ENCODE peak calls at places on chromosomes 6 and 20, in eight cellular contexts. One of them, this sample, is unnamed.

GRCh38 chr20:62685781-62686555 is 22.7 kb upstream of the NTSR1 start:
- DNase-seq in foreskin fibroblast: no peak
- DNase-seq in fibroblast of lung: no peak
- DNase-seq in fibroblast of the aortic adventitia: no peak
- DNase-seq in PC-3: peak; percentile 49
- DNase-seq in ascending aorta: peak; percentile 25
- DNase-seq in fibroblast of mammary gland: no peak
- DNase-seq in tibial nerve: peak; percentile 22
- DNase-seq in this sample: peak; percentile 61

GRCh38 chr20:22819784-22820183 is 215.3 kb upstream of the SSTR4 start:
- DNase-seq in fibroblast of lung: no peak
- DNase-seq in tibial nerve: no peak
- DNase-seq in fibroblast of mammary gland: no peak
- DNase-seq in fibroblast of the aortic adventitia: no peak
- DNase-seq in PC-3: no peak
- DNase-seq in ascending aorta: no peak
- DNase-seq in foreskin fibroblast: no peak
- DNase-seq in this sample: no peak

GRCh38 chr6:170554086-170554887 is at the start of gene TBP:
- DNase-seq in tibial nerve: peak; percentile 97
- DNase-seq in fibroblast of lung: peak; percentile 99
- DNase-seq in foreskin fibroblast: peak; percentile 99
- DNase-seq in PC-3: peak; percentile 95
- DNase-seq in fibroblast of the aortic adventitia: peak; percentile 99
- DNase-seq in fibroblast of mammary gland: peak; percentile 99
- DNase-seq in ascending aorta: peak; percentile 95
- DNase-seq in this sample: peak; percentile 99

GRCh38 chr6:90397929-90398674 is 101.5 kb upstream of the BACH2 start:
- DNase-seq in PC-3: peak; percentile 65
- DNase-seq in fibroblast of lung: peak; percentile 6
- DNase-seq in foreskin fibroblast: no peak
- DNase-seq in ascending aorta: no peak
- DNase-seq in fibroblast of the aortic adventitia: no peak
- DNase-seq in fibroblast of mammary gland: no peak
- DNase-seq in tibial nerve: no peak
- DNase-seq in this sample: peak; percentile 66

GRCh38 chr6:105882833-105883232 is 203.3 kb upstream of the PRDM1 start:
- DNase-seq in fibroblast of lung: no peak
- DNase-seq in PC-3: no peak
- DNase-seq in tibial nerve: no peak
- DNase-seq in ascending aorta: no peak
- DNase-seq in foreskin fibroblast: no peak
- DNase-seq in fibroblast of the aortic adventitia: peak; percentile 46
- DNase-seq in fibroblast of mammary gland: no peak
- DNase-seq in this sample: no peak

GRCh38 chr6:118354641-118355040 is 193.5 kb upstream of the PLN start:
- DNase-seq in fibroblast of the aortic adventitia: no peak
- DNase-seq in PC-3: no peak
- DNase-seq in tibial nerve: no peak
- DNase-seq in fibroblast of lung: no peak
- DNase-seq in ascending aorta: no peak
- DNase-seq in foreskin fibroblast: no peak
- DNase-seq in fibroblast of mammary gland: no peak
- DNase-seq in this sample: no peak

GRCh38 chr20:38460040-38460623 is 12.5 kb upstream of the RALGAPB start:
- DNase-seq in fibroblast of mammary gland: peak; percentile 67
- DNase-seq in foreskin fibroblast: peak; percentile 74
- DNase-seq in fibroblast of the aortic adventitia: peak; percentile 80
- DNase-seq in tibial nerve: no peak
- DNase-seq in ascending aorta: no peak
- DNase-seq in PC-3: peak; percentile 91
- DNase-seq in fibroblast of lung: peak; percentile 71
- DNase-seq in this sample: no peak

GRCh38 chr20:12237772-12238171 is 320.1 kb downstream of the BTBD3 start:
- DNase-seq in PC-3: peak; percentile 13
- DNase-seq in fibroblast of the aortic adventitia: peak; percentile 66
- DNase-seq in ascending aorta: no peak
- DNase-seq in tibial nerve: no peak
- DNase-seq in foreskin fibroblast: peak; percentile 77
- DNase-seq in fibroblast of lung: no peak
- DNase-seq in fibroblast of mammary gland: peak; percentile 35
- DNase-seq in this sample: no peak

GRCh38 chr20:32664352-32665159 is 9.2 kb downstream of the C20orf203 start:
- DNase-seq in PC-3: no peak
- DNase-seq in tibial nerve: no peak
- DNase-seq in foreskin fibroblast: no peak
- DNase-seq in ascending aorta: no peak
- DNase-seq in fibroblast of the aortic adventitia: no peak
- DNase-seq in fibroblast of lung: no peak
- DNase-seq in fibroblast of mammary gland: no peak
- DNase-seq in this sample: no peak

GRCh38 chr6:158016571-158017383 is 35.1 kb downstream of the SYNJ2 start:
- DNase-seq in fibroblast of lung: no peak
- DNase-seq in tibial nerve: no peak
- DNase-seq in fibroblast of mammary gland: no peak
- DNase-seq in fibroblast of the aortic adventitia: no peak
- DNase-seq in ascending aorta: no peak
- DNase-seq in foreskin fibroblast: peak; percentile 39
- DNase-seq in PC-3: no peak
- DNase-seq in this sample: no peak

GRCh38 chr6:3057063-3057462 is 11.2 kb upstream of the RIPK1 start:
- DNase-seq in ascending aorta: no peak
- DNase-seq in foreskin fibroblast: no peak
- DNase-seq in fibroblast of mammary gland: no peak
- DNase-seq in tibial nerve: no peak
- DNase-seq in PC-3: no peak
- DNase-seq in fibroblast of the aortic adventitia: no peak
- DNase-seq in fibroblast of lung: no peak
- DNase-seq in this sample: no peak

GRCh38 chr6:3053231-3053508 is 15.1 kb upstream of the RIPK1 start:
- DNase-seq in fibroblast of lung: no peak
- DNase-seq in fibroblast of the aortic adventitia: no peak
- DNase-seq in fibroblast of mammary gland: no peak
- DNase-seq in PC-3: no peak
- DNase-seq in tibial nerve: no peak
- DNase-seq in foreskin fibroblast: no peak
- DNase-seq in ascending aorta: no peak
- DNase-seq in this sample: no peak

GRCh38 chr6:3052481-3053230 is 15.6 kb upstream of the RIPK1 start:
- DNase-seq in PC-3: no peak
- DNase-seq in fibroblast of mammary gland: no peak
- DNase-seq in ascending aorta: no peak
- DNase-seq in fibroblast of lung: no peak
- DNase-seq in foreskin fibroblast: peak; percentile 44
- DNase-seq in fibroblast of the aortic adventitia: peak; percentile 27
- DNase-seq in tibial nerve: no peak
- DNase-seq in this sample: peak; percentile 48
- H3K4me3 ChIP-seq in PC-3: peak overlapping the region; percentile 74
- H3K4me3 ChIP-seq in fibroblast of mammary gland: no peak overlapping the region
- H3K4me3 ChIP-seq in ascending aorta: no peak overlapping the region
- H3K4me3 ChIP-seq in fibroblast of lung: no peak overlapping the region
- H3K4me3 ChIP-seq in foreskin fibroblast: no peak overlapping the region
- H3K4me3 ChIP-seq in fibroblast of the aortic adventitia: no peak overlapping the region
- H3K4me3 ChIP-seq in tibial nerve: no peak overlapping the region
- H3K4me3 ChIP-seq in this sample: peak overlapping the region; percentile 71

DNA sequence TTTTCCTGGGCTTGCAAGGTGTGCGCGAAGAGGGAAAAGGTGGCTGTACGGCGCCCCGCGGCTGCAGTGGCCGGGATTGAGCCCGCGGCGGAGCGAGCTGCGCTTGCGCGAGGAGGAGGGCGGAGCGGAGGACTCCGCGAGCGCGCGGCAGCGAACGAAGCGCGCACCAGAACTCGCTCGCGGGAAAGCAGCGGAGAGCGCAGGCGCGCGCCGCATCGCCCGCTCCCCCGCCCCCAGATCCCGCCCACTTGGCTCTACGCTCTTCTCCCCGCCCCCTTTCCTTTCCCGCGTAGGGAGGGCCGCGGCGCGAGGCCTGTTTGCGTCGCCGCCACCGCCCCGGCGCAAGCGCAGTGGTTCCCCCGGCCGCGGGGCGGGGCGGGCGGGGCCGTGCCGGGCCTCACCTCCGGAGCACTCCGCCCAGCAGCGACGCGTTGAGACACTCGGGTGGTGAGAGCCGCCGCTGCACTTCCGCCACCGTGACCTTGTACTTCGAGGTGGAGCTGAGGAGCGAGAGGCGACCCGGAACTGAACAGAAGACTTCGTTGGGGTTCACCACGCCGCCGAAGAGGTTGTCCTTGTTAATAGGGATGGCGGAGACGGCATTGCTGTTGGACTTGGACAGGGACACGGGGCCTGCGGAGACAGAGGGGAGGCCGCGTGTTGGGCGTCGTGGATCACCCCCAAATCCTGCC is 10.6 kb downstream of the TFAP2A start:
- DNase-seq in tibial nerve: peak; percentile 72
- DNase-seq in foreskin fibroblast: peak; percentile 99
- DNase-seq in PC-3: peak; percentile 98
- DNase-seq in fibroblast of the aortic adventitia: peak; percentile 94
- DNase-seq in fibroblast of mammary gland: peak; percentile 85
- DNase-seq in ascending aorta: no peak
- DNase-seq in fibroblast of lung: peak; percentile 92
- DNase-seq in this sample: peak; percentile 98
- TF ChIP-seq CTCF in tibial nerve: peak; percentile 49
- TF ChIP-seq CTCF in foreskin fibroblast: peak; percentile 29
- TF ChIP-seq CTCF in PC-3: peak; percentile 42
- TF ChIP-seq CTCF in fibroblast of the aortic adventitia: peak; percentile 58
- TF ChIP-seq CTCF in fibroblast of mammary gland: no peak
- TF ChIP-seq CTCF in ascending aorta: peak; percentile 44
- TF ChIP-seq CTCF in fibroblast of lung: peak; percentile 44
- TF ChIP-seq CTCF in this sample: peak; percentile 66

DNA sequence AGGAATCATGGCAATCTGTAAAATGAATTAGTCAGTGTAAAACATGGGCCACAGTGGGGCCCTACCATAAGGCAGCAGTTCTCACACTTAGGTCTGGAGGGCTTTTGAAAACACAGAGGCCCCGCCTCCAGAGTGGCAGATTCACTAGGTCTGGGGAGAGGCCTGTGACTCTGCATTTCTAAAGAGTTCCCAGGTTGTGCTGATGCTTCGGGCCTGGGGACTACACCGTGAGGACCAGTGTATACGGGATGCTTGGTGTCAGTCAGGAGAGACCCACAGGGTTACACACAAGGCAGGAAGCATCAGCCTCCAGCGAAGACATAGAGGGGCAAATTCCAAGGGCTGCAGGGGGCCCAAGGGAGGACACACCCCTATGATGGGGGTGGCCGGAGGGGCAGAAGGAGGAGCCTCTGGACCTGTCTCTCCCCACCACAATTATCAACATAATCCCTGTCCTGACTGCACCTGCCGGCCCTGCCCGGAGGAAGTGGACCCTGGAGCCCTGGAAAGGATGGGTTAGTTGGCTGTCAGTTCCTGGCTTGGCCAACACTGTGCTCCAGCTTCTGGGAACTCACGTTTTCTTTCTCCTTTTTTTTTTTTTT is 46.7 kb downstream of the FGD2 start:
- DNase-seq in ascending aorta: no peak
- DNase-seq in PC-3: no peak
- DNase-seq in fibroblast of lung: no peak
- DNase-seq in fibroblast of the aortic adventitia: no peak
- DNase-seq in fibroblast of mammary gland: no peak
- DNase-seq in foreskin fibroblast: no peak
- DNase-seq in tibial nerve: no peak
- DNase-seq in this sample: peak; percentile 92
- H3K4me3 ChIP-seq in ascending aorta: no peak overlapping the region
- H3K4me3 ChIP-seq in PC-3: no peak overlapping the region
- H3K4me3 ChIP-seq in fibroblast of lung: no peak overlapping the region
- H3K4me3 ChIP-seq in fibroblast of the aortic adventitia: no peak overlapping the region
- H3K4me3 ChIP-seq in fibroblast of mammary gland: no peak overlapping the region
- H3K4me3 ChIP-seq in foreskin fibroblast: no peak overlapping the region
- H3K4me3 ChIP-seq in tibial nerve: no peak overlapping the region
- H3K4me3 ChIP-seq in this sample: no peak overlapping the region

DNA sequence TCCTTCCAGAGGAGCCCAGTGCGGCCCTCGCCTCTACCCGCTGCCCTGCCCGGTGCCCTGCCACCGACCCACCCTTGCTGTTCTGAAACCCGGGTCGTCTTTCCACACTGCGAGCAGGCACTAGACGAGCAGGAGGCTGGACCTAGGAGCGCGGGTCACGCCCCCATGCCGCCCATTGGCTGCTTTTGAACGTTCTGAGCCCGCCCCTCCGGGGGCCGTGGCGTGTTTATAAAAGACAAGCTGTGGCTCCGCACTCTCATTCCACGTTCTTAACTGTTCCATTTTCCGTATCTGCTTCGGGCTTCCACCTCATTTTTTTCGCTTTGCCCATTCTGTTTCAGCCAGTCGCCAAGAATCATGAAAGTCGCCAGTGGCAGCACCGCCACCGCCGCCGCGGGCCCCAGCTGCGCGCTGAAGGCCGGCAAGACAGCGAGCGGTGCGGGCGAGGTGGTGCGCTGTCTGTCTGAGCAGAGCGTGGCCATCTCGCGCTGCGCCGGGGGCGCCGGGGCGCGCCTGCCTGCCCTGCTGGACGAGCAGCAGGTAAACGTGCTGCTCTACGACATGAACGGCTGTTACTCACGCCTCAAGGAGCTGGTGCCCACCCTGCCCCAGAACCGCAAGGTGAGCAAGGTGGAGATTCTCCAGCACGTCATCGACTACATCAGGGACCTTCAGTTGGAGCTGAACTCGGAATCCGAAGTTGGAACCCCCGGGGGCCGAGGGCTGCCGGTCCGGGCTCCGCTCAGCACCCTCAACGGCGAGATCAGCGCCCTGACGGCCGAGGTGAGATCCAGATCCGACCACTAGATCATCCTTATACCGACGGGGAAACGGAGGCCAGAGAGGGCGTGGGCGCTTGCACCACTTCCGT is at the start of gene ID1:
- DNase-seq in PC-3: peak; percentile 97
- DNase-seq in foreskin fibroblast: peak; percentile 98
- DNase-seq in ascending aorta: peak; percentile 93
- DNase-seq in fibroblast of mammary gland: peak; percentile 95
- DNase-seq in tibial nerve: peak; percentile 93
- DNase-seq in fibroblast of the aortic adventitia: peak; percentile 97
- DNase-seq in fibroblast of lung: peak; percentile 96
- DNase-seq in this sample: peak; percentile 98
- TF ChIP-seq CTCF in PC-3: no peak
- TF ChIP-seq CTCF in foreskin fibroblast: no peak
- TF ChIP-seq CTCF in ascending aorta: no peak
- TF ChIP-seq CTCF in fibroblast of mammary gland: no peak
- TF ChIP-seq CTCF in tibial nerve: no peak
- TF ChIP-seq CTCF in fibroblast of the aortic adventitia: no peak
- TF ChIP-seq CTCF in fibroblast of lung: no peak
- TF ChIP-seq CTCF in this sample: peak; percentile 20

DNA sequence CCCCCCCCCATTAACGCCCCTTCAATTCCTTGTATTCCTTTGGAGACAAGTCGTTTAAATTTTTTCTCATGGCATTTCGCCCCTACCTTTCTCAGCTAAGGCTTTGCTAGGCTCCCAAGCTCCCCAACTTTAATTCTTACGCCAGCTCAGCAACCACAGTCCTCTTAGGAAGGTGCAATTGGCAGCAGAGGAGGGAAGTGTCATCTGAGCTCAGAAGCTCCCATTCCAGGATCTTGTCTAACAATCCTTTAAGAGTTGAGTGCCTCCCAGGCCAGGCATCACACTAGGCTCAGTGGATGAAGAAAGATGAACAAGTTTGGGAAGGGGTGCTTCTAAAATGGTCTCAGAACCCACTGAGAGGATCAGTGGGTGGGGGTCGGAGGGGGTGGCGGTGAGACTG is 131.2 kb upstream of the AKAP12 start:
- DNase-seq in fibroblast of lung: no peak
- DNase-seq in foreskin fibroblast: no peak
- DNase-seq in PC-3: no peak
- DNase-seq in fibroblast of mammary gland: no peak
- DNase-seq in fibroblast of the aortic adventitia: no peak
- DNase-seq in tibial nerve: no peak
- DNase-seq in ascending aorta: no peak
- DNase-seq in this sample: peak; percentile 55
- H3K4me3 ChIP-seq in fibroblast of lung: no peak overlapping the region
- H3K4me3 ChIP-seq in foreskin fibroblast: no peak overlapping the region
- H3K4me3 ChIP-seq in PC-3: no peak overlapping the region
- H3K4me3 ChIP-seq in fibroblast of mammary gland: no peak overlapping the region
- H3K4me3 ChIP-seq in fibroblast of the aortic adventitia: no peak overlapping the region
- H3K4me3 ChIP-seq in tibial nerve: no peak overlapping the region
- H3K4me3 ChIP-seq in ascending aorta: no peak overlapping the region
- H3K4me3 ChIP-seq in this sample: no peak overlapping the region

This sample was measured in endodermal cell.